ENCODE peak calls at places on chromosomes 5 and 9, in five cellular contexts. N is HepG2, O is suprapubic skin, D is RWPE2, C is lung. M is an unnamed sample. For H3K4me1, the result is how much of the 10 kb centered on the place peaks cover.

GRCh38 chr9:137851516-137852217 is 25.9 kb upstream of the CACNA1B start:
- DNase-seq in N (no peak), D (no peak), O (no peak), C (no peak), M (no peak)

GRCh38 chr5:98585661-98586310 is 187.7 kb upstream of the RGMB start:
- DNase-seq in C (no peak), O (no peak), N (no peak), D (no peak), M (no peak)

GRCh38 chr9:33289501-33289900 is 815 bp upstream of the NFX1 start:
- DNase-seq in N (no peak), C (no peak), O (peak), D (no peak), M (peak)

GRCh38 chr9:136671254-136671614 is 8.5 kb downstream of the EGFL7 start:
- DNase-seq in C (no peak), D (no peak), N (no peak), O (no peak), M (no peak)

GRCh38 chr5:28707706-28708105 is 1669.3 kb upstream of the CDH9 start:
- DNase-seq in N (no peak), O (no peak), D (no peak), C (no peak), M (no peak)

GRCh38 chr9:111074395-111074794 is 36.1 kb upstream of the LPAR1 start:
- DNase-seq in N (no peak), O (no peak), D (no peak), C (no peak), M (no peak)

GRCh38 chr5:82205005-82205404 is 73.1 kb downstream of the RPS23 start:
- DNase-seq in O (no peak), D (no peak), C (no peak), N (no peak), M (no peak)

GRCh38 chr5:124605516-124605915 is 140.9 kb downstream of the ZNF608 start:
- DNase-seq in N (peak), C (no peak), D (no peak), O (no peak), M (peak)

GRCh38 chr5:113068559-113068958 is 92.0 kb downstream of the DCP2 start:
- DNase-seq in D (no peak), C (no peak), N (no peak), O (no peak), M (no peak)

DNA sequence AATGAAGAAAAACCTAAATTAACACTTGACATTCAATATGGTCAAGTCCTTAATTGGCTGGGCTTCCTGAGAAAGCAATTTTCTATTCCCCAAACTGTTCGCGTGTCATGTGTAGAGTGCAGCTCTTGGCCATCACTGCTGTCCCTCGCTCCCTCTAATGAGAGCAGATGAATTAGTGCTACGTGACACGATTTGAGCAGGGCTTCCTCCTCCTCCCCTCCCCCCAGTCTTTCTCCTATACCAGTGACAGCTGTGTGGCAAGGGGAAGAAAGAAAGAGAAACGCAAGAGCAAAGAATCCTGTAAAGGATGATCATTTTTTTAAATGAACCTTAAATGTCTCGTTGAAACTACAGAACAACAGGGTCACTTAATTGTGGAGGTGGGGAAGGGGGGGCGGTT is 159.6 kb downstream of the BNC2 start:
- DNase-seq in C (no peak), N (no peak), D (no peak), O (no peak), M (no peak)
- H3K4me1 ChIP-seq in C (under half), N (under half), D (under half), O (under half), M (under half)

GRCh38 chr5:142486581-142486980 is 161.8 kb upstream of the SPRY4 start:
- DNase-seq in D (no peak), N (no peak), O (no peak), C (no peak), M (no peak)
- TF ChIP-seq CTCF in D (no peak), N (no peak), O (no peak), C (no peak), M (no peak)

DNA sequence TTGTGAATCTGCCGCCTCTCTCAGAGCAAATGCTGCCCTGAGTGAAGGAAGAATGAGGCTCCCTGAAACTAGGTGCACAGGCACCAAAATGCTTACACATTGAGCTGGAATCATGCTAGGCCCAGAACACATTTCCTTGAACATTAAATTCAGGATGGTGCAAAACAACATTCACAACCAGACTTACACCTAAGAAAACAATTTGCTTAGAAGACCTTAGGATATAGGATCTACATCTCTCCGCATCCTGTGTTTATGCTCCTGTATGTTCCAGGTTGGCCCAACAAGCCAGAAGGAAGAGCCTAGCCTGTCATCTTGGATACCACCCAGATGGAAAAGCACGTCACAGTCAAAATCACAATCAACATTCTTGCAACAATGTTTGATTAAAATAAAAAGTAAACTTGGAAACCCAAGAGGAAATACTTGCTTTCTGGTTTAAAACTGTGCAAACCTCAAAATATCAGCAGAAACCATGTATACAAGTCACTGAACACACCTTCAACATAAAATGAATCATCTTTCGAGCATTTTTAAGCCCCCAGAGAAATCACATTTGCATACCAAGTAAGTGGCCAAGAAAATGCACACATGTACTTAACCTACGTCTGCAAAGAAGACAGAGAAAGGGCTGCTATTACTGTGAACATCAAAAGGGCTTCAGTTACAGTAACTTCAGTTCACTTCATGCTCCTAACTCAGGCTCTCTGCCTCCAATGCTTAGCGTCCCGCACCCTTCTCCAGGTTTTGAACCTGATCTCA is 1.6 kb downstream of the ENC1 start:
- DNase-seq in C (no peak), O (no peak), D (no peak), N (no peak), M (no peak)
- H3K4me1 ChIP-seq in C (under half), O (under half), D (under half), N (half or more), M (under half)

DNA sequence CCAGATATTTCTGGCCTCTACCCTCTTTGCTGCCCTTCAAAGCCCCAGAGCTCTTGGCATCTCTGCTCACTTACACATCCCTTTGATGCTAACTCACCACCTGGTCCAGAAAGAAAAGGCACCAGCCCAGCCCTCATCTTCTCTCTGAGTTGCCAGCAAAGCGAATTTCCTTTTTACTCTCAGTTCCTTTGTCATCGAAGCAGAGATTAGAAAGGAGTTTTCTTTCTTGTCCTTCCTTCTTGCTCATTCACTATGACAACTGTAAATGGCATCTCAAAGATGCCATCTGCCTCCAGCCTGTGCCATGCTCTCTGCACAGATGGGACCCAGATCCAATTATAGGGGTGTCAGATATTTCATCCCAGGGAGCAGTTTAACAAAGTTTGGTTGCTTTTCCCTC is 59.1 kb downstream of the SUSD1 start:
- DNase-seq in D (no peak), N (no peak), O (no peak), C (no peak), M (no peak)
- TF ChIP-seq CTCF in D (no peak), N (no peak), O (no peak), C (no peak), M (no peak)

M was measured in body of pancreas.